ENCODE peak calls at places on chromosomes 7 and 10, in eight cellular contexts. G is body of pancreas, X is esophagus squamous epithelium, T is GM13976, C is tibial nerve, A is sigmoid colon, Q is cardiac fibroblast, I is testis. F is an unnamed sample.

GRCh38 chr10:131170042-131170983 is 141.2 kb downstream of the TCERG1L start:
- DNase-seq in G (no peak), X (no peak), T (no peak), C (no peak), A (peak), Q (no peak), I (peak), F (no peak)

GRCh38 chr10:137031-137430 is 1.8 kb downstream of the ZMYND11 start:
- DNase-seq in G (no peak), X (no peak), T (peak), C (no peak), A (no peak), Q (no peak), I (no peak), F (no peak)

GRCh38 chr10:129415261-129416135 is 51.5 kb upstream of the MGMT start:
- DNase-seq in G (no peak), X (no peak), T (no peak), C (no peak), A (no peak), Q (no peak), I (no peak), F (no peak)

GRCh38 chr7:132739271-132739955 is 163.1 kb upstream of the PLXNA4 start:
- DNase-seq in G (no peak), X (no peak), T (no peak), C (no peak), A (no peak), Q (peak), I (no peak), F (peak)

GRCh38 chr7:158329014-158329610 is 258.5 kb downstream of the PTPRN2 start:
- DNase-seq in G (no peak), X (no peak), T (no peak), C (no peak), A (no peak), Q (no peak), I (peak), F (no peak)

GRCh38 chr10:96417432-96417831 is 58.6 kb upstream of the OPALIN start:
- DNase-seq in G (no peak), X (no peak), T (no peak), C (no peak), A (no peak), Q (no peak), I (no peak), F (no peak)

GRCh38 chr10:71257292-71257997 is 45.1 kb downstream of the UNC5B start:
- DNase-seq in G (no peak), X (no peak), T (no peak), C (no peak), A (no peak), Q (no peak), I (no peak), F (no peak)

GRCh38 chr7:86846494-86847190 is 202.9 kb downstream of the GRM3 start:
- DNase-seq in G (peak), X (no peak), T (no peak), C (no peak), A (no peak), Q (no peak), I (no peak), F (no peak)

GRCh38 chr7:104650991-104651680 is 322.7 kb downstream of the LHFPL3 start:
- DNase-seq in G (peak), X (no peak), T (no peak), C (no peak), A (peak), Q (no peak), I (no peak), F (no peak)

GRCh38 chr7:141700848-141701371 is 1.1 kb downstream of the DENND11 start:
- DNase-seq in G (peak), X (no peak), T (peak), C (no peak), A (no peak), Q (no peak), I (no peak), F (no peak)

GRCh38 chr7:159092701-159093121 is 52.0 kb downstream of the VIPR2 start:
- DNase-seq in G (peak), X (no peak), T (no peak), C (no peak), A (peak), Q (no peak), I (no peak), F (no peak)

GRCh38 chr7:148711191-148712102 is 12.7 kb downstream of the CUL1 start:
- DNase-seq in G (no peak), X (no peak), T (no peak), C (no peak), A (no peak), Q (no peak), I (no peak), F (no peak)

GRCh38 chr7:28136885-28137284 is 43.7 kb downstream of the JAZF1 start:
- DNase-seq in G (no peak), X (no peak), T (no peak), C (no peak), A (no peak), Q (no peak), I (no peak), F (no peak)

GRCh38 chr7:91566333-91566732 is 302.1 kb downstream of the FZD1 start:
- DNase-seq in G (no peak), X (no peak), T (no peak), C (no peak), A (no peak), Q (no peak), I (no peak), F (no peak)

DNA sequence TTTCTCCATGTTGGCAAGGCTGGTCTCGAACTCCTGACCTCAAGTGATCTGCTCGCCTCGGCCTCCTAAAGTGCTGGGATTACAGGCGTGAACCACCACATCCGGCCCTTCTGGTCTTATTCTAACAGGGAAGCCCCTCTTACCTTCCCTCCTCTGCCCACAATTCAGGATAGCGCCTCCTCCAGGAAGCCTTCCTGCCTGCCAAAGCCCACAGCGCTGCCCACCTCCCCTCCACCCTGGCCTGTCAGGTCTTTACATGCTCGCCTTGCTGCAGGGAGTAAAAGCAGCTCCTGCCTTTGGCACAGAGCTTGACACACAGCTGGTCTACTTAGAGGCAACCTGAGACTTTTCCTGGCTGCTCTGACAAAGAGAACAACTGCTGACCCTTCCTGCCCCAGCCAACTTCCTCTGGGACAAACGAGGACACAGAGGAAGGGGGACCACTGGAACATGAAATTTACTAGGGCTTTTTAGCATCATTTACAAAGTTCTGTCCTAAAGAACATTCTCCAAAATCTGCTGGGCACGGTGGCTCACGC is 13.2 kb downstream of the MLXIPL start:
- DNase-seq in G (no peak), X (no peak), T (no peak), C (no peak), A (no peak), Q (no peak), I (no peak), F (no peak)
- TF ChIP-seq CTCF in G (no peak), X (no peak), T (no peak), C (no peak), A (no peak), Q (no peak), I (no peak), F (no peak)

DNA sequence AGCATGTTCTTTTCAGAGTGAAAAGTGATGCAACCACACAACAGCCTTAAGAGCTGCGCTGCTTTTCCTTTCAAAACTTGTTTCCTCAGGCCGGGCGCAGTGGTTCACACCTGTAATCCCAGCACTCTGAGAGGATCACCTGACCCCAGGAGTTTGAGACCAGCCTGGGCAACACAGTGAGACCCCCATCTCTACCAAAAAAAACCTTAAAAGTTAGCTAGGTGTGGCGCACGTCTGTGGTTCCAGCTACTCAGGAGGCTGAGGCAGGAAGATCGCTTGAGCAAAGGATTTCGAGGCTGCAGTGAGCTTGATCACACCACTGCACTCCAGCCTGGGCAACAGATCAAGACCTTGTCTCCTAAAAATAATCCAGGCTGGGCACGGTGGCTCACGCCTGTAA is 2.0 kb downstream of the COX19 start:
- DNase-seq in G (no peak), X (no peak), T (no peak), C (no peak), A (no peak), Q (no peak), I (no peak), F (no peak)
- TF ChIP-seq CTCF in G (no peak), X (no peak), T (no peak), C (no peak), A (no peak), Q (no peak), I (no peak), F (no peak)

GRCh38 chr10:49379596-49380410 is 16.1 kb downstream of the DRGX start:
- DNase-seq in G (no peak), X (no peak), T (no peak), C (no peak), A (no peak), Q (no peak), I (peak), F (no peak)

GRCh38 chr10:49377256-49377655 is 18.6 kb downstream of the DRGX start:
- DNase-seq in G (no peak), X (no peak), T (no peak), C (no peak), A (no peak), Q (no peak), I (no peak), F (no peak)

GRCh38 chr10:49371967-49372366 is 23.9 kb downstream of the DRGX start:
- DNase-seq in G (no peak), X (no peak), T (no peak), C (no peak), A (no peak), Q (no peak), I (no peak), F (no peak)

GRCh38 chr10:49374740-49375139 is 21.1 kb downstream of the DRGX start:
- DNase-seq in G (no peak), X (no peak), T (no peak), C (no peak), A (no peak), Q (no peak), I (no peak), F (no peak)

DNA sequence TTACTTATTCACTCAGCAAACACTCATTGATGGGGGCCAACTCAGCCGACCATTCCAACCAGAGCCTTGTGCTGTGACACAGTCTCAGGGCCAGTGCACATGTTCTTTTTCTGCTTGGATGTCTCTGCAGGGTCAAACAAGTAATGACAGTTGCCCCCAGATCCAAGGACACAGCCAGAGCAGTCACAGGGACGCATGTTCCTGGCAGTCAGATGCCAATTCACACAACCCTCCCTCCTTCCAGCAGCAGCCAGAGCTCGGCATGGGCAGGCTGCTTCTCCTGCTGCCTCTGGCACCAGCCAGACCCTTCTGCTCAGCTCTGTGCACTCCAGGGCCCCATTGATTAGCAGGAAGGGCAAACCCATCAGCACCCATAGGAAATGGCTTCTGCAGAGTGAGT is 20.3 kb downstream of the DRGX start:
- DNase-seq in G (no peak), X (no peak), T (no peak), C (no peak), A (no peak), Q (no peak), I (no peak), F (no peak)
- TF ChIP-seq CTCF in G (no peak), X (no peak), T (no peak), C (no peak), A (no peak), Q (no peak), I (no peak), F (no peak)

DNA sequence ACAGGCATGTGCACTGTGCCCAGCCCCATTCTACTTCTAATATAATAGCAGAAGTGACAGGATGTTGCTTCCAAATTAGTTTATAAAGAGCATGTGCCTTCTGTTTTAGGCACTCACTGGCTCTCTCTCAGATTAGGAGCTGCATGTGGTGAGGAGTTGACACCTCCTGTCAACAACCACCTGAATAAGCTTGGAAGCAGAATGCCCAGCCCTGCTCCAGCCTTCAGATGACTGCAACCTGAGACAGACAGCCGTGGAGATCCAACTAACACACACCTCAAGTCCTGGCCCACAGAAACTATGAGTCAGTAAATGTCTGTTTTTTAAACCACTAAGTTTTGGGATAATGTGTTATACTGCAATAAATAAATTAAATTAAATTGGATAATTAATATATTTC is 54.5 kb downstream of the PARD3 start:
- DNase-seq in G (no peak), X (no peak), T (no peak), C (no peak), A (no peak), Q (no peak), I (no peak), F (no peak)
- TF ChIP-seq CTCF in G (no peak), X (no peak), T (no peak), C (no peak), A (no peak), Q (no peak), I (no peak), F (no peak)

GRCh38 chr10:69141304-69141703 is 17.3 kb downstream of the VPS26A start:
- DNase-seq in G (no peak), X (no peak), T (no peak), C (no peak), A (no peak), Q (no peak), I (no peak), F (no peak)

GRCh38 chr10:69142983-69143382 is 19.0 kb downstream of the VPS26A start:
- DNase-seq in G (no peak), X (no peak), T (no peak), C (no peak), A (no peak), Q (no peak), I (no peak), F (no peak)

GRCh38 chr10:69145864-69146263 is 21.9 kb downstream of the VPS26A start:
- DNase-seq in G (no peak), X (no peak), T (no peak), C (no peak), A (no peak), Q (no peak), I (no peak), F (no peak)

GRCh38 chr10:69146756-69147155 is 22.8 kb downstream of the VPS26A start:
- DNase-seq in G (no peak), X (no peak), T (no peak), C (no peak), A (no peak), Q (no peak), I (no peak), F (no peak)

GRCh38 chr10:69145329-69145728 is 21.4 kb downstream of the VPS26A start:
- DNase-seq in G (no peak), X (no peak), T (no peak), C (no peak), A (no peak), Q (no peak), I (no peak), F (no peak)
- TF ChIP-seq CTCF in G (no peak), X (no peak), T (no peak), C (no peak), A (no peak), Q (no peak), I (no peak), F (no peak)

DNA sequence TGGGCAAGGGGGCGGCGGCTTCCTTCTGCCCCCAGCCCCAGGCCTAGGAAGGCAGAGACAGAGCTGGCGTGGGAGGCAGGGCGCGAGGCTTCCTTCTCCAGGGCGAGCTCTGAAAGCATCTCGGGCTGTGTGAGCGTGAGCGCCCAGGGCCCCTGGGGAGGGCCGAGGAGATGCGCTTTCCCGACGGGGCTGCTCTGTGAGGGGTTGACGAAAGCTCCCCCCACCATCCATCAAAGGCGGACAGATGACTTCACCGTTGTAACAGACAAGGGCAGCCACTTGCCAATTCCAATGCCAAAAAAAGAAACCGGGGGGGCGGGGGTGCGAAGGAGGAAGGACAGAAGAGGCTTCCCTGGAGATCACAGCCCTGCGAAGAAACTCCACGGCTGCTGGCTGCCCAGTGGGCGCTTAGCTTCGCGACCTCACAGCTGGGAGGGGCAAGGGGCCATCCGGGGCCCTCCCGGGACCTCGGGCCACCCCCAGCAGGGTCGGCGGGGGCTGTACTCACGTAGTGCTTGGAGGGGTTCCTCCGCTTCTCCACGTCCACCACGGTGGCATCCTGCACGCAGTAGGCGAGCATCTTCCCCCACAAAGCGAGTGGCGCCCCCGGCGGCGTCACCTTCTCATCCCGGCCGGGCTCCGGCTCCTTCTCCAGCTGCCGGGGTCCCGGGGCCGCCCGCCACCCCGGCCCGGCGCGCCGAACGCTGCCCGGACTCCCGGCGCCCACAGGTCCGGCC is 521 bp downstream of the SH3PXD2A start:
- DNase-seq in G (no peak), X (no peak), T (peak), C (no peak), A (peak), Q (no peak), I (peak), F (no peak)
- TF ChIP-seq CTCF in G (no peak), X (no peak), T (no peak), C (no peak), A (no peak), Q (peak), I (no peak), F (peak)

GRCh38 chr7:102395958-102396709 is at the start of gene PRKRIP1:
- DNase-seq in G (peak), X (peak), T (peak), C (peak), A (peak), Q (peak), I (peak), F (peak)
- TF ChIP-seq CTCF in G (no peak), X (no peak), T (no peak), C (no peak), A (no peak), Q (no peak), I (no peak), F (no peak)

GRCh38 chr10:98655512-98655911 is 208.8 kb upstream of the HPS1 start:
- DNase-seq in G (no peak), X (no peak), T (no peak), C (no peak), A (no peak), Q (no peak), I (no peak), F (no peak)
- TF ChIP-seq CTCF in G (no peak), X (no peak), T (no peak), C (no peak), A (no peak), Q (no peak), I (no peak), F (no peak)

F was measured in AG09319.